ENCODE peak calls at places on chromosomes 13 and 19, in seven cellular contexts. B, Q, Y, P, A, S and E are unnamed samples.

GRCh38 chr13:46179576-46180368 is 2.2 kb downstream of the LCP1 start:
- DNase-seq in B (no peak), Q (no peak), Y (no peak), P (peak), A (no peak), S (peak), E (no peak)

GRCh38 chr19:38440592-38440991 is 7.1 kb downstream of the RYR1 start:
- DNase-seq in B (no peak), Q (no peak), Y (no peak), P (no peak), A (no peak), S (no peak), E (no peak)

GRCh38 chr19:4499855-4500254 is 18.4 kb downstream of the PLIN4 start:
- DNase-seq in B (no peak), Q (no peak), Y (no peak), P (no peak), A (no peak), S (no peak), E (no peak)

GRCh38 chr13:58134012-58134411 is 502.5 kb downstream of the PCDH17 start:
- DNase-seq in B (no peak), Q (no peak), Y (no peak), P (no peak), A (no peak), S (no peak), E (no peak)

GRCh38 chr19:53908106-53908932 is 759 bp upstream of the CACNG7 start:
- DNase-seq in B (peak), Q (peak), Y (peak), P (peak), A (peak), S (peak), E (no peak)

GRCh38 chr19:7933828-7934725 is 8.1 kb upstream of the CTXN1 start:
- DNase-seq in B (no peak), Q (no peak), Y (no peak), P (no peak), A (no peak), S (peak), E (no peak)

GRCh38 chr19:40612831-40613668 is 11.9 kb downstream of the LTBP4 start:
- DNase-seq in B (no peak), Q (no peak), Y (peak), P (peak), A (peak), S (peak), E (no peak)

GRCh38 chr19:19146000-19146608 is 7.8 kb upstream of the TMEM161A start:
- DNase-seq in B (peak), Q (peak), Y (peak), P (peak), A (peak), S (peak), E (peak)

GRCh38 chr13:66635526-66635925 is 594.6 kb downstream of the PCDH9 start:
- DNase-seq in B (no peak), Q (no peak), Y (peak), P (no peak), A (no peak), S (no peak), E (no peak)

GRCh38 chr13:80577285-80577684 is 236.4 kb upstream of the SPRY2 start:
- DNase-seq in B (no peak), Q (no peak), Y (no peak), P (no peak), A (no peak), S (no peak), E (no peak)